ENCODE peak calls at places on chromosomes 16 and 17, in ten cellular contexts. H, S, Q, T, Z, L, N, P, I and A are unnamed samples.

GRCh38 chr16:4218202-4218601 is 23.7 kb downstream of the SRL start:
- DNase-seq in H (no peak), S (no peak), Q (no peak), T (no peak), Z (no peak), L (no peak), N (no peak), P (no peak), I (no peak), A (no peak)

GRCh38 chr17:10295728-10296343 is 77.0 kb downstream of the MYH13 start:
- DNase-seq in H (peak), S (peak), Q (peak), T (peak), Z (no peak), L (peak), N (no peak), P (no peak), I (peak), A (no peak)

GRCh38 chr16:31810863-31811262 is 62.7 kb upstream of the ZNF267 start:
- DNase-seq in H (no peak), S (no peak), Q (no peak), T (no peak), Z (no peak), L (no peak), N (no peak), P (no peak), I (no peak), A (no peak)

GRCh38 chr17:60371416-60371815 is 20.5 kb downstream of the USP32 start:
- DNase-seq in H (no peak), S (no peak), Q (no peak), T (no peak), Z (no peak), L (no peak), N (no peak), P (no peak), I (no peak), A (no peak)

GRCh38 chr16:30368122-30368791 is 2.0 kb downstream of the TBC1D10B start:
- DNase-seq in H (peak), S (no peak), Q (no peak), T (peak), Z (peak), L (no peak), N (no peak), P (no peak), I (no peak), A (no peak)

GRCh38 chr16:81237282-81237681 is 1.2 kb upstream of the BCO1 start:
- DNase-seq in H (peak), S (peak), Q (peak), T (peak), Z (peak), L (no peak), N (no peak), P (peak), I (no peak), A (peak)

GRCh38 chr17:74766413-74766812 is 9.7 kb downstream of the NAT9 start:
- DNase-seq in H (no peak), S (no peak), Q (no peak), T (no peak), Z (no peak), L (no peak), N (no peak), P (no peak), I (no peak), A (no peak)

GRCh38 chr16:55892821-55893220 is 17.6 kb upstream of the CES5A start:
- DNase-seq in H (no peak), S (no peak), Q (no peak), T (no peak), Z (no peak), L (no peak), N (no peak), P (no peak), I (no peak), A (no peak)

GRCh38 chr16:18041864-18042834 is 294.4 kb downstream of the NPIPA8 start:
- DNase-seq in H (no peak), S (no peak), Q (no peak), T (no peak), Z (no peak), L (no peak), N (no peak), P (no peak), I (no peak), A (no peak)

GRCh38 chr17:71974051-71974450 is 146.8 kb upstream of the SOX9 start:
- DNase-seq in H (no peak), S (no peak), Q (no peak), T (no peak), Z (no peak), L (no peak), N (no peak), P (no peak), I (no peak), A (no peak)

GRCh38 chr17:10589553-10590145 is 40.2 kb upstream of the MYH2 start:
- DNase-seq in H (no peak), S (no peak), Q (no peak), T (no peak), Z (no peak), L (no peak), N (no peak), P (no peak), I (no peak), A (no peak)

GRCh38 chr16:30950516-30951073 is 1.7 kb downstream of the ORAI3 start:
- DNase-seq in H (no peak), S (no peak), Q (no peak), T (no peak), Z (no peak), L (no peak), N (no peak), P (no peak), I (no peak), A (no peak)

GRCh38 chr16:84239186-84239790 is 524 bp downstream of the KCNG4 start:
- DNase-seq in H (no peak), S (no peak), Q (no peak), T (no peak), Z (no peak), L (no peak), N (no peak), P (no peak), I (no peak), A (no peak)

GRCh38 chr16:1193143-1193824 is 31.8 kb downstream of the TPSG1 start:
- DNase-seq in H (no peak), S (no peak), Q (no peak), T (no peak), Z (peak), L (no peak), N (no peak), P (peak), I (no peak), A (no peak)

GRCh38 chr17:40264458-40265185 is 23.1 kb upstream of the CDC6 start:
- DNase-seq in H (no peak), S (no peak), Q (no peak), T (no peak), Z (no peak), L (no peak), N (no peak), P (no peak), I (no peak), A (no peak)

GRCh38 chr16:16025214-16025968 is 76.0 kb downstream of the ABCC1 start:
- DNase-seq in H (peak), S (no peak), Q (no peak), T (peak), Z (no peak), L (peak), N (peak), P (no peak), I (no peak), A (no peak)

GRCh38 chr17:4744999-4745969 is 5.6 kb upstream of the CXCL16 start:
- DNase-seq in H (no peak), S (no peak), Q (no peak), T (no peak), Z (no peak), L (no peak), N (no peak), P (no peak), I (no peak), A (no peak)

GRCh38 chr16:69465083-69465721 is 40.8 kb downstream of the CYB5B start:
- DNase-seq in H (peak), S (no peak), Q (no peak), T (no peak), Z (no peak), L (peak), N (no peak), P (no peak), I (peak), A (no peak)

GRCh38 chr17:76131692-76132573 is 9.1 kb downstream of the FOXJ1 start:
- DNase-seq in H (no peak), S (no peak), Q (no peak), T (peak), Z (no peak), L (no peak), N (no peak), P (no peak), I (no peak), A (no peak)

GRCh38 chr16:11105038-11105903 is 150.7 kb downstream of the SOCS1 start:
- DNase-seq in H (peak), S (no peak), Q (no peak), T (peak), Z (peak), L (peak), N (peak), P (no peak), I (no peak), A (peak)

GRCh38 chr17:74444406-74444805 is 12.5 kb downstream of the GPRC5C start:
- DNase-seq in H (no peak), S (peak), Q (peak), T (no peak), Z (peak), L (no peak), N (no peak), P (peak), I (no peak), A (no peak)

GRCh38 chr16:11297492-11298142 is 16.5 kb upstream of the PRM1 start:
- DNase-seq in H (peak), S (peak), Q (peak), T (no peak), Z (peak), L (no peak), N (peak), P (peak), I (peak), A (no peak)

GRCh38 chr16:65126845-65127624 is 5.2 kb upstream of the CDH11 start:
- DNase-seq in H (no peak), S (no peak), Q (no peak), T (no peak), Z (no peak), L (no peak), N (no peak), P (no peak), I (no peak), A (no peak)
- TF ChIP-seq CTCF in H (peak), S (peak), Q (peak), T (peak), Z (no peak), L (no peak), N (peak), P (no peak), I (no peak), A (peak)

GRCh38 chr17:45308016-45308365 is 8.8 kb downstream of the MAP3K14 start:
- DNase-seq in H (no peak), S (no peak), Q (no peak), T (no peak), Z (no peak), L (no peak), N (no peak), P (no peak), I (no peak), A (no peak)
- H3K4me3 ChIP-seq in H (no peak), S (no peak), Q (no peak), T (no peak), Z (no peak), L (peak), N (no peak), P (no peak), I (no peak), A (no peak)

GRCh38 chr17:66310528-66311148 is 8.2 kb downstream of the PRKCA start:
- DNase-seq in H (no peak), S (no peak), Q (no peak), T (no peak), Z (no peak), L (peak), N (no peak), P (no peak), I (no peak), A (no peak)
- TF ChIP-seq CTCF in H (no peak), S (no peak), Q (no peak), T (no peak), Z (no peak), L (peak), N (peak), P (no peak), I (no peak), A (peak)

GRCh38 chr16:78488461-78488860 is 389.0 kb downstream of the WWOX start:
- DNase-seq in H (no peak), S (no peak), Q (no peak), T (no peak), Z (no peak), L (no peak), N (no peak), P (no peak), I (no peak), A (no peak)

GRCh38 chr16:78489072-78489471 is 389.6 kb downstream of the WWOX start:
- DNase-seq in H (no peak), S (no peak), Q (no peak), T (no peak), Z (no peak), L (no peak), N (no peak), P (no peak), I (no peak), A (no peak)

GRCh38 chr16:78489631-78490030 is 390.2 kb downstream of the WWOX start:
- DNase-seq in H (no peak), S (no peak), Q (no peak), T (no peak), Z (no peak), L (no peak), N (no peak), P (no peak), I (no peak), A (no peak)

GRCh38 chr16:78490431-78490830 is 391.0 kb downstream of the WWOX start:
- DNase-seq in H (no peak), S (no peak), Q (no peak), T (no peak), Z (no peak), L (no peak), N (no peak), P (no peak), I (no peak), A (no peak)

DNA sequence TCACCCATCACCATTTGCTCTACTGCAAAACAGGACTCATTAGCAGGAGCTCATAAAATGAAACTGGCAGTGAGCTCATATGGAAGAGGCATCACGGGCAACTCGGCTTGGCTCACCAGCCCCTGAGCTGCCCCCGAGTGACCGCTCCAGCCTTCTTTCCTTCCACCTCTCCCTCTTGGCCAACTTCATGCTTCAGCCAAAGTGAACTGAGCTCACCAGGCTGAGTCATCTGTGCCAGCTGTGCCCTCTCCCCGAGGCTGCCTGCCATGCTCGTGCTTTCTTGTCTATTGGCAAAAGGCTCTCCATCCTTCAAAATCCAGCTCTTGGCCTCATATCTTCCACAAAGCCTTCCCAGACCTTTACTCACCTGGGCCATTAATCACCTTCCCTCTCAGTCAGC is 391.4 kb downstream of the WWOX start:
- DNase-seq in H (no peak), S (no peak), Q (no peak), T (no peak), Z (no peak), L (no peak), N (no peak), P (no peak), I (no peak), A (no peak)
- H3K4me3 ChIP-seq in H (no peak), S (no peak), Q (no peak), T (no peak), Z (no peak), L (no peak), N (no peak), P (no peak), I (no peak), A (no peak)

GRCh38 chr17:54969658-54970572 is 1.4 kb downstream of the STXBP4 start:
- DNase-seq in H (no peak), S (no peak), Q (no peak), T (no peak), Z (no peak), L (no peak), N (no peak), P (no peak), I (no peak), A (no peak)

GRCh38 chr17:54968259-54968953 is at the start of the genes COX11 and STXBP4:
- DNase-seq in H (peak), S (peak), Q (peak), T (peak), Z (peak), L (peak), N (peak), P (peak), I (peak), A (peak)

GRCh38 chr17:54968954-54969400 is 412 bp downstream of the STXBP4 start:
- DNase-seq in H (no peak), S (no peak), Q (no peak), T (no peak), Z (peak), L (no peak), N (no peak), P (peak), I (no peak), A (no peak)

GRCh38 chr17:54971147-54971546 is 2.6 kb downstream of the STXBP4 start:
- DNase-seq in H (no peak), S (no peak), Q (no peak), T (no peak), Z (no peak), L (no peak), N (no peak), P (no peak), I (no peak), A (peak)

DNA sequence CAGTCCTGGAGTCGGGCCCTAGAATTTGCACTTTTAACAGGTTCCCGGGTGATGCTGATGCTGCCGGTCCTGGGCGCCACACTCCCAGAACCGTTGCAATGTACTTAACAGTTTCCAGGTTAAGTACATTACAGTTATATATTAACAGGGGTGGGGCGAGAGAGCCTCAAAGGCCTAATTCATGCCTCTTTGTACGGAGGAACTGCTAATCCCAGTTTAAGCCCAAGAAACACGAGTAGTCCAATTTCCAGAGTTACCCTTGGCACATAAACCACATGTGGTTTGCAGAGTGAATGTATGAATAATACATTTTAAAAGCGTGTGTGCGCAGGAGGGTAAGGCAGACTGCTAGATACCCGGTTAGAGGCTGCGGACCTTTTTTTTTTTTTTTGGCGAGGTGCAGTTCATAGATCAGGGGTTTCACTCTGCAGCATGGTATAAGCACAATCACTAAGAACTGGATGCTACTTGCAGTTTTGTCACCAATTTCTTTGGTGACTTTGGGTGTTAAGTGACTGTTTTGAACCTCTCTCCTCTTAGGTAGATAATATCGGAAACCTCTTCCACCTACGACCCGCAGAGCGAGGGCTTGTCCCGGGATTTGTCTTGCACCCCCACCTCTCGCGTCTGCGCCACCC is 714 bp downstream of the COX11 start:
- DNase-seq in H (peak), S (no peak), Q (no peak), T (peak), Z (no peak), L (peak), N (no peak), P (peak), I (no peak), A (no peak)
- TF ChIP-seq CTCF in H (no peak), S (no peak), Q (no peak), T (peak), Z (peak), L (peak), N (no peak), P (no peak), I (no peak), A (peak)

GRCh38 chr16:88976359-88977027 is 514 bp downstream of the CBFA2T3 start:
- DNase-seq in H (no peak), S (no peak), Q (no peak), T (no peak), Z (no peak), L (no peak), N (no peak), P (no peak), I (no peak), A (no peak)
- H3K4me3 ChIP-seq in H (no peak), S (peak), Q (peak), T (no peak), Z (peak), L (no peak), N (no peak), P (no peak), I (no peak), A (no peak)

GRCh38 chr17:44733753-44734152 is 25.0 kb upstream of the ADAM11 start:
- DNase-seq in H (peak), S (no peak), Q (no peak), T (no peak), Z (no peak), L (peak), N (no peak), P (no peak), I (no peak), A (no peak)
- TF ChIP-seq CTCF in H (peak), S (peak), Q (peak), T (peak), Z (no peak), L (peak), N (peak), P (no peak), I (no peak), A (peak)